ENCODE peak calls at places on chromosome 19, in five cellular contexts. One of them, this sample, is unnamed.

GRCh38 chr19:41702208-41702651 is 6.2 kb upstream of the CEACAM5 start:
- DNase-seq in breast epithelium: no peak
- DNase-seq in body of pancreas: no peak
- DNase-seq in HCT116: no peak
- DNase-seq in IMR-90: peak; percentile 33
- DNase-seq in this sample: no peak

GRCh38 chr19:16420781-16421386 is 50.9 kb downstream of the EPS15L1 start:
- DNase-seq in breast epithelium: no peak
- DNase-seq in body of pancreas: no peak
- DNase-seq in HCT116: no peak
- DNase-seq in IMR-90: no peak
- DNase-seq in this sample: no peak

GRCh38 chr19:2532252-2533071 is 56.5 kb downstream of the GADD45B start:
- DNase-seq in breast epithelium: no peak
- DNase-seq in body of pancreas: peak; percentile 49
- DNase-seq in HCT116: peak; percentile 60
- DNase-seq in IMR-90: peak; percentile 76
- DNase-seq in this sample: no peak

GRCh38 chr19:29708553-29709439 is 6.3 kb downstream of the C19orf12 start:
- DNase-seq in breast epithelium: no peak
- DNase-seq in body of pancreas: no peak
- DNase-seq in HCT116: no peak
- DNase-seq in IMR-90: no peak
- DNase-seq in this sample: no peak

GRCh38 chr19:14843169-14843568 is 5.6 kb downstream of the OR7A10 start:
- DNase-seq in breast epithelium: no peak
- DNase-seq in body of pancreas: no peak
- DNase-seq in HCT116: no peak
- DNase-seq in IMR-90: no peak
- DNase-seq in this sample: no peak

GRCh38 chr19:10270180-10270615 is 722 bp upstream of the ICAM1 start:
- DNase-seq in breast epithelium: no peak
- DNase-seq in body of pancreas: peak; percentile 50
- DNase-seq in HCT116: no peak
- DNase-seq in IMR-90: no peak
- DNase-seq in this sample: peak; percentile 27

GRCh38 chr19:15093001-15093400 is 11.0 kb downstream of the OR1I1 start:
- DNase-seq in breast epithelium: no peak
- DNase-seq in body of pancreas: no peak
- DNase-seq in HCT116: no peak
- DNase-seq in IMR-90: no peak
- DNase-seq in this sample: no peak

GRCh38 chr19:38711726-38712153 is 32.5 kb downstream of the CAPN12 start:
- DNase-seq in breast epithelium: peak; percentile 75
- DNase-seq in body of pancreas: peak; percentile 62
- DNase-seq in HCT116: no peak
- DNase-seq in IMR-90: peak; percentile 97
- DNase-seq in this sample: no peak

GRCh38 chr19:39138221-39139211 is 12.9 kb downstream of the PAK4 start:
- DNase-seq in breast epithelium: no peak
- DNase-seq in body of pancreas: no peak
- DNase-seq in HCT116: no peak
- DNase-seq in IMR-90: no peak
- DNase-seq in this sample: no peak

GRCh38 chr19:48487544-48487943 is 18.4 kb downstream of the CYTH2 start:
- DNase-seq in breast epithelium: no peak
- DNase-seq in body of pancreas: no peak
- DNase-seq in HCT116: no peak
- DNase-seq in IMR-90: no peak
- DNase-seq in this sample: no peak

GRCh38 chr19:10292206-10292788 is 2.5 kb downstream of the ICAM5 start:
- DNase-seq in breast epithelium: peak; percentile 92
- DNase-seq in body of pancreas: peak; percentile 70
- DNase-seq in HCT116: peak; percentile 71
- DNase-seq in IMR-90: peak; percentile 78
- DNase-seq in this sample: peak; percentile 94

GRCh38 chr19:2235396-2236284 is 489 bp downstream of the PLEKHJ1 start:
- DNase-seq in breast epithelium: peak; percentile 32
- DNase-seq in body of pancreas: peak; percentile 83
- DNase-seq in HCT116: no peak
- DNase-seq in IMR-90: no peak
- DNase-seq in this sample: no peak

GRCh38 chr19:3576696-3577443 is 4.1 kb downstream of the HMG20B start:
- DNase-seq in breast epithelium: no peak
- DNase-seq in body of pancreas: peak; percentile 43
- DNase-seq in HCT116: no peak
- DNase-seq in IMR-90: peak; percentile 43
- DNase-seq in this sample: peak; percentile 66

GRCh38 chr19:18533058-18533457 is 10.3 kb downstream of the FKBP8 start:
- DNase-seq in breast epithelium: no peak
- DNase-seq in body of pancreas: no peak
- DNase-seq in HCT116: no peak
- DNase-seq in IMR-90: no peak
- DNase-seq in this sample: no peak

GRCh38 chr19:40424637-40425449 is 949 bp downstream of the SERTAD1 start:
- DNase-seq in breast epithelium: no peak
- DNase-seq in body of pancreas: no peak
- DNase-seq in HCT116: no peak
- DNase-seq in IMR-90: peak; percentile 13
- DNase-seq in this sample: peak; percentile 58

DNA sequence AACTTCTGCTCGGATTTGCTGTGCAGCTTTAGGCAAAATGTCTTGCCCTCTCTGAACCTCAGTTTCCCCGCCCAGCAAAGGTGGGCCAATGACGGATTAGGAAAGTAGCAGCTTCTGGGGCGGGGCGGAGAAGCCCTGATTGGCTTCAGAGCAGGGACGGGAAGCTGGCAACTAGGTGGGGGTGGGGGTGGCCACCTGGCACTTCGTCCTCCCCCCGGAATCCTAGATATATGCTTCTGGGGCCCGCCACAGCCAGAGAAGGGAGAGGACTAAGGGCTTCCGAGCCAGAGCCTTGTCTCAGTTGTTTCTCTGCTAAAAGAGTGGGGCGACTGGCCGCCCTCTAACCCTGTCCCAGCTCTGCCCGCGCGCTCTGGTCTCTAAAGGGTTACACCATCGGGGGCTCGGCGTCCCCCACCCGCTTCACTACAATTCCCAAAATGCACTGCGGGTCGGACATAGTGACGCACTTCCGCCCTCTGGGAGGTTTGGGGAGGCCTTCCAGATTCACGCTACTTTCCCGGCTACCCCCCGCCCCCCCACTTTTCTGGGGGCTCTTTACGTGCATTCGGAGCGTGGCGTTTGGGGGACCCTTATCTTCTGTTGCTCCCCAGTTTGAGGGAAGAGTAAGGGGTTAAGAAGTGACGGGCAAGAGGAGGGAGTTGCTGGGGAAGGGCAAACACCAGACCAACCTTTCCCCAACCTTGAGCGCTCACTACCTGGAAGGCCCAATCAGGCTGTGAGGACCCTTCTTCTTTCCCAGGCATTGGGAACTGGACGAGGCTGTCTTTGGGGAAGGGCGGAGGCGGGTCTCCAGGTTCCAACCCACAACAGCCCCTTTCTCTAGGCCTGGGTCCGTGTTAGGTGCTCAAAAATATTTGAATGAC is 728 bp upstream of the IRF2BP1 start:
- DNase-seq in breast epithelium: peak; percentile 86
- DNase-seq in body of pancreas: peak; percentile 93
- DNase-seq in HCT116: peak; percentile 90
- DNase-seq in IMR-90: peak; percentile 92
- DNase-seq in this sample: peak; percentile 95
- TF ChIP-seq POLR2A in breast epithelium: peak; percentile 63
- TF ChIP-seq POLR2A in body of pancreas: peak; percentile 58
- TF ChIP-seq POLR2A in HCT116: no peak
- TF ChIP-seq POLR2A in IMR-90: peak; percentile 30
- TF ChIP-seq POLR2A in this sample: peak; percentile 62

DNA sequence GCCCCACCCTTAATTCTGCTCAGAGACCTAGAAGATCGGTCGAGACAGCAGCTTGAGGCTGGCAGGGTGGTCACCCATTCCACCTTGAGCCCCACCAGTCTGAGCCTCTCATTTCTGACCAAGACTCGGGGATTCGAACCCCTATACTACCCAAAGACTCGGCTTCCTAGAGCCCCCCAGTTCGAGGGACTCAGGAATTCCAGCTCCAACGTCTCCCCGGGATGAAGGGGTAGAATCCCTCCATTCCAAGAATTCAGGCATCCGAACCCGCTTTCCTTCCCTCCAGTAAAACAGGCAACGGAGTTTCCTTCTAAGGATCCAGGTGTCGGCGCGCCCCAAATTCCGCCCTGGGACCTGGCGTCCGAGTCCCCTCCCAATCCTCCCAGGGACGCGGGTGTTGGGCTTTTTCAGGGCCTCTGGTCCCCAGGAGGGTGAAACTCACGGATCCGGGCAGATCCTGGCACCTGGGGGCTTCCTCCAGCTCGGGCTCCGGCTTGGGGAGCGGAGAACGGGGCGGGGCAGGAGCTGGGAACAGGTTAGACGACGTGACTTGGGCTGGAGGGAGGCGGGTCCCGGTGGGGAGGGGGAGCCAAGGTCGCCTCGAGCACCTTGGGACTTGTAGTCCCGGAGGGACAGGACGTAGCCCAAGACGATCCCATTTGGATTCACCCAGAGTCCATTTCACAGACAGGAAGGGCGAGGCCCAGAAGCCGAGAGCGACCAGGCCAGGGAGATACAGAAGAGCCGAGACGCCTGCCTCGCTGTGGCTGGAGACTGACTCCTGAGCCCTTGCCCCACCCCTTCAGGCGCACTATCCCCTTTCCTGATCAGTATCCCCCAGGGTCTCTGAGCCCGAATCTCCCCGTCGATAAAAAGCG is at the start of gene PPP1R13L:
- DNase-seq in breast epithelium: peak; percentile 96
- DNase-seq in body of pancreas: peak; percentile 97
- DNase-seq in HCT116: peak; percentile 96
- DNase-seq in IMR-90: peak; percentile 56
- DNase-seq in this sample: no peak
- TF ChIP-seq POLR2A in breast epithelium: peak; percentile 61
- TF ChIP-seq POLR2A in body of pancreas: peak; percentile 78
- TF ChIP-seq POLR2A in HCT116: no peak
- TF ChIP-seq POLR2A in IMR-90: no peak
- TF ChIP-seq POLR2A in this sample: no peak

GRCh38 chr19:54109651-54110050 is 5.8 kb downstream of the TFPT start:
- DNase-seq in breast epithelium: no peak
- DNase-seq in body of pancreas: no peak
- DNase-seq in HCT116: no peak
- DNase-seq in IMR-90: no peak
- DNase-seq in this sample: no peak

GRCh38 chr19:54115071-54116063 is at the start of the genes PRPF31 and TFPT:
- DNase-seq in breast epithelium: peak; percentile 97
- DNase-seq in body of pancreas: peak; percentile 96
- DNase-seq in HCT116: peak; percentile 97
- DNase-seq in IMR-90: peak; percentile 98
- DNase-seq in this sample: peak; percentile 99

GRCh38 chr19:54108496-54108895 is 5.8 kb downstream of the NDUFA3 start:
- DNase-seq in breast epithelium: no peak
- DNase-seq in body of pancreas: no peak
- DNase-seq in HCT116: no peak
- DNase-seq in IMR-90: no peak
- DNase-seq in this sample: no peak

GRCh38 chr19:54114340-54114826 is 1.1 kb downstream of the TFPT start:
- DNase-seq in breast epithelium: no peak
- DNase-seq in body of pancreas: no peak
- DNase-seq in HCT116: no peak
- DNase-seq in IMR-90: peak; percentile 18
- DNase-seq in this sample: no peak
- TF ChIP-seq POLR2A in breast epithelium: no peak
- TF ChIP-seq POLR2A in body of pancreas: no peak
- TF ChIP-seq POLR2A in HCT116: no peak
- TF ChIP-seq POLR2A in IMR-90: no peak
- TF ChIP-seq POLR2A in this sample: peak; percentile 32

DNA sequence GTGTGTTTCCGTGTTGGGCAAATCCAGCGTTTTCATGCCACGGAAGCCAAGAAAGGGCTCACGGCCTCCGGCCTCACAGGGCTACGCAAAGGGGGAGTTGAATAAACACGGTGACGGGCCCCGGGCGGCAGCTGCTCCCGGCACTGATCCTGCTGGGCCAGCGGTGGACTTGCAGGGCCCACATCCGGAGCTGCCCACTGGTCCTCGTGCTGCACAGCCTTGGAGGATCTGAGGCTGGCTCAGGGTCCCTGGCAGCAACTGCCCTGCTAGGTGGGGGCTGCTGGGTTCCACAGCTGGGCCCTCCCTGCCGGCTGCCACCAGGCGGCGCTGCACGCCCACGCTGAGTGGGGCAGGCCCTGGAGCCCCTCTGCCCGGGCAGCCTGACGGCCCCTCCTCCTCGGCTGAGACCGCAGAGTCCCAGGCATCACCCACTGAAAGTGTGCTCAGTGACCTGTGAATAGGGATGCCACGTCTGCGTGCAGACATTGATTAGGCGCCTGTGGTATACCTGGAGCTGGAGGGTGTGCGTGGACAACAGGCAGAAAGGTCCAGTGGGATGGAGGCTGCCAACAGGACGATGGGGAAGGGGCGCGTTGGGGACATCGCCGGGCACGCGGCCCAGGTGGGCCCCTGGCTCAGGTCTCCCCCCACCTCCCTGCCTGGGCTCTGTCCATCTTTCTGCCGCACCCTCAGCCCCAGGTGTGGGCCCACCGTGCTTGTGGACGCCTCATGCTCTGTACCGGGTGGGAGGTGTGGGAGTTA is 5.3 kb upstream of the HCN2 start:
- DNase-seq in breast epithelium: no peak
- DNase-seq in body of pancreas: peak; percentile 22
- DNase-seq in HCT116: no peak
- DNase-seq in IMR-90: peak; percentile 27
- DNase-seq in this sample: peak; percentile 79
- TF ChIP-seq POLR2A in breast epithelium: no peak
- TF ChIP-seq POLR2A in body of pancreas: no peak
- TF ChIP-seq POLR2A in HCT116: no peak
- TF ChIP-seq POLR2A in IMR-90: no peak
- TF ChIP-seq POLR2A in this sample: peak; percentile 68

DNA sequence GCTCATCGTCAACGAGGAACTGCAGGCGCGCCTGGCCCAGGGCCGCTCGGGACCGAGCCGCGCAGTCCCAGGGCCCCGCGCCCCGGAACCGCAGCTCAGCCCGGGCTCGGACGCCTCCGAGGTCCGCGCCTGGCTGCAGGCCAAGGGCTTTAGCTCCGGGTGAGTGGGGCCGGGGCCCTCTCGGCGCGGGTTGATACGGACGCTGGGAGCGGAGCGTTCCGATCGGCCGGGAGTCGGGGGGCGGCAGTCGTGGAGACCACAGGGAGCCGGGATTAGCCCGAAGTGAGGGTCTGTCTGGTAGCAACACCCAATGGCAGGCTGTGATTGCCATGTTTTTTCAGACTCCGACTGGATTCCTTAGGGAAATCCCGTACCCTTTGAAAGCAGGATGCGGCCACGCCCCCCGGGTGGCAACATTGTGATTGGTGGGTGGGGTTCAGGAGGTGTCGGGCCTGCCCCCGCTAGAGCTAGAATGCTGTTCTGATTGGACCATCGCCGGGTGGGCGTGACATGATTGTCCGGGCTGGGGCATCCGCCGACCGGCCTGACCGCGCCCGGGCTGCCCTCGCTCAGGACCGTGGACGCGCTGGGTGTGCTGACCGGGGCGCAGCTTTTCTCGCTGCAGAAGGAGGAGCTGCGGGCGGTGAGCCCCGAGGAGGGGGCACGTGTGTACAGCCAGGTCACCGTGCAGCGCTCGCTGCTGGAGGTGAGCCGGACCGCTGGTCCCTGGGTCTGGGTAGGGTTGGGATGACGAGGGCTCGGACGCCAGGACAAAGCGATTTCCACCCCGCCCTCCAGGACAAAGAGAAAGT is 11.3 kb downstream of the EPS8L1 start:
- DNase-seq in breast epithelium: peak; percentile 83
- DNase-seq in body of pancreas: peak; percentile 77
- DNase-seq in HCT116: no peak
- DNase-seq in IMR-90: peak; percentile 91
- DNase-seq in this sample: peak; percentile 49
- TF ChIP-seq POLR2A in breast epithelium: no peak
- TF ChIP-seq POLR2A in body of pancreas: no peak
- TF ChIP-seq POLR2A in HCT116: no peak
- TF ChIP-seq POLR2A in IMR-90: no peak
- TF ChIP-seq POLR2A in this sample: no peak

GRCh38 chr19:7522072-7522922 is at the start of gene MCOLN1:
- DNase-seq in breast epithelium: peak; percentile 99
- DNase-seq in body of pancreas: peak; percentile 100
- DNase-seq in HCT116: peak; percentile 90
- DNase-seq in IMR-90: peak; percentile 94
- DNase-seq in this sample: peak; percentile 100
- TF ChIP-seq POLR2A in breast epithelium: no peak
- TF ChIP-seq POLR2A in body of pancreas: peak; percentile 54
- TF ChIP-seq POLR2A in HCT116: no peak
- TF ChIP-seq POLR2A in IMR-90: no peak
- TF ChIP-seq POLR2A in this sample: peak; percentile 71

This sample was measured in erythroblast.